ENCODE peak calls at places on chromosomes 4 and X, in six cellular contexts. K, H, L, E, T and Z are unnamed samples.

GRCh38 chrX:47817421-47817820 is 19.3 kb upstream of the ZNF81 start:
- DNase-seq in K (no peak), H (peak), L (no peak), E (no peak), T (no peak), Z (no peak)

GRCh38 chrX:140794642-140795041 is 85.1 kb downstream of the LINC00632 start:
- DNase-seq in K (no peak), H (no peak), L (no peak), E (no peak), T (no peak), Z (no peak)

GRCh38 chrX:13029341-13029740 is 15.1 kb downstream of the FAM9C start:
- DNase-seq in K (no peak), H (peak), L (no peak), E (no peak), T (peak), Z (no peak)

GRCh38 chrX:103797691-103798090 is 21.1 kb downstream of the PLP1 start:
- DNase-seq in K (no peak), H (no peak), L (no peak), E (no peak), T (no peak), Z (no peak)

GRCh38 chr4:123856689-123857545 is 460.3 kb downstream of the SPRY1 start:
- DNase-seq in K (no peak), H (peak), L (peak), E (no peak), T (peak), Z (peak)

GRCh38 chr4:78070731-78071282 is 13.7 kb downstream of the FRAS1 start:
- DNase-seq in K (no peak), H (no peak), L (no peak), E (no peak), T (no peak), Z (no peak)

GRCh38 chr4:109211671-109212070 is 90.8 kb downstream of the COL25A1 start:
- DNase-seq in K (no peak), H (peak), L (peak), E (no peak), T (no peak), Z (no peak)

GRCh38 chrX:80550722-80551121 is 130.5 kb downstream of the TENT5D start:
- DNase-seq in K (no peak), H (no peak), L (no peak), E (no peak), T (no peak), Z (peak)

GRCh38 chr4:41509411-41510008 is 28.4 kb upstream of the LIMCH1 start:
- DNase-seq in K (no peak), H (no peak), L (no peak), E (peak), T (peak), Z (peak)

GRCh38 chr4:116636917-116637316 is 448.5 kb downstream of the TRAM1L1 start:
- DNase-seq in K (no peak), H (no peak), L (no peak), E (no peak), T (no peak), Z (no peak)

GRCh38 chr4:53012738-53013137 is 150.6 kb downstream of the RASL11B start:
- DNase-seq in K (no peak), H (peak), L (no peak), E (no peak), T (no peak), Z (no peak)

GRCh38 chrX:154373340-154374306 is 811 bp downstream of the FLNA start:
- DNase-seq in K (no peak), H (peak), L (no peak), E (peak), T (peak), Z (peak)

GRCh38 chr4:128854433-128854832 is 44.9 kb downstream of the JADE1 start:
- DNase-seq in K (no peak), H (peak), L (no peak), E (no peak), T (no peak), Z (no peak)